ENCODE peak calls at places on chromosomes 12 and 14, in five cellular contexts. X is K562, F is HepG2, S is A549, P is H1. H is an unnamed sample.

GRCh38 chr12:26466709-26467108 is 271.3 kb downstream of the SSPN start:
- DNase-seq in X (no peak), F (no peak), S (no peak), P (no peak), H (no peak)

GRCh38 chr12:127680516-127680915 is 586.5 kb upstream of the TMEM132C start:
- DNase-seq in X (no peak), F (no peak), S (no peak), P (no peak), H (no peak)

GRCh38 chr12:70366581-70367267 is 634 bp downstream of the KCNMB4 start:
- DNase-seq in X (peak), F (peak), S (peak), P (no peak), H (no peak)

GRCh38 chr12:64036414-64036813 is 185.7 kb downstream of the KICS2 start:
- DNase-seq in X (no peak), F (no peak), S (no peak), P (no peak), H (no peak)

GRCh38 chr12:100141666-100141997 is 1.0 kb downstream of the BLTP3B start:
- DNase-seq in X (peak), F (no peak), S (peak), P (no peak), H (no peak)

GRCh38 chr14:91473046-91473445 is 37.1 kb downstream of the PPP4R3A start:
- DNase-seq in X (no peak), F (no peak), S (no peak), P (no peak), H (no peak)

GRCh38 chr12:49776413-49776812 is 35.1 kb downstream of the TMBIM6 start:
- DNase-seq in X (peak), F (peak), S (peak), P (peak), H (no peak)

GRCh38 chr12:123063535-123063934 is 83.1 kb downstream of the ARL6IP4 start:
- DNase-seq in X (peak), F (peak), S (peak), P (peak), H (no peak)

GRCh38 chr14:96098309-96098998 is 59.3 kb downstream of the C14orf132 start:
- DNase-seq in X (peak), F (peak), S (peak), P (peak), H (peak)

GRCh38 chr12:122304924-122305323 is 38.6 kb upstream of the VPS33A start:
- DNase-seq in X (no peak), F (no peak), S (no peak), P (no peak), H (no peak)

GRCh38 chr14:100213956-100214767 is 24.8 kb upstream of the YY1 start:
- DNase-seq in X (peak), F (peak), S (peak), P (peak), H (no peak)

GRCh38 chr12:62840311-62840710 is 94.6 kb downstream of the PPM1H start:
- DNase-seq in X (no peak), F (peak), S (peak), P (no peak), H (no peak)

GRCh38 chr12:76909290-76909689 is 30.5 kb upstream of the CSRP2 start:
- DNase-seq in X (no peak), F (no peak), S (no peak), P (no peak), H (no peak)

GRCh38 chr12:124322271-124322998 is 27.5 kb downstream of the RFLNA start:
- DNase-seq in X (no peak), F (no peak), S (peak), P (no peak), H (no peak)

GRCh38 chr14:103165323-103165722 is 42.1 kb downstream of the TNFAIP2 start:
- DNase-seq in X (no peak), F (no peak), S (no peak), P (no peak), H (no peak)

GRCh38 chr14:85533821-85534271 is 3.9 kb downstream of the FLRT2 start:
- DNase-seq in X (no peak), F (no peak), S (no peak), P (no peak), H (no peak)

GRCh38 chr14:54174437-54174836 is 217.8 kb upstream of the BMP4 start:
- DNase-seq in X (no peak), F (no peak), S (no peak), P (no peak), H (no peak)

GRCh38 chr12:16272222-16272621 is 5.3 kb downstream of the SLC15A5 start:
- DNase-seq in X (no peak), F (no peak), S (no peak), P (no peak), H (no peak)

GRCh38 chr14:94966868-94967267 is 190.5 kb downstream of the DICER1 start:
- DNase-seq in X (no peak), F (no peak), S (no peak), P (no peak), H (no peak)

GRCh38 chr14:72615511-72616121 is 278.3 kb downstream of the DPF3 start:
- DNase-seq in X (no peak), F (no peak), S (no peak), P (no peak), H (no peak)

GRCh38 chr12:7497661-7498060 is 5.9 kb downstream of the CD163 start:
- DNase-seq in X (no peak), F (no peak), S (no peak), P (no peak), H (no peak)

GRCh38 chr12:122412851-122413433 is 9.5 kb downstream of the CLIP1 start:
- DNase-seq in X (no peak), F (no peak), S (no peak), P (no peak), H (no peak)

GRCh38 chr12:70661762-70662161 is 24.5 kb upstream of the PTPRB start:
- DNase-seq in X (no peak), F (no peak), S (no peak), P (no peak), H (no peak)

DNA sequence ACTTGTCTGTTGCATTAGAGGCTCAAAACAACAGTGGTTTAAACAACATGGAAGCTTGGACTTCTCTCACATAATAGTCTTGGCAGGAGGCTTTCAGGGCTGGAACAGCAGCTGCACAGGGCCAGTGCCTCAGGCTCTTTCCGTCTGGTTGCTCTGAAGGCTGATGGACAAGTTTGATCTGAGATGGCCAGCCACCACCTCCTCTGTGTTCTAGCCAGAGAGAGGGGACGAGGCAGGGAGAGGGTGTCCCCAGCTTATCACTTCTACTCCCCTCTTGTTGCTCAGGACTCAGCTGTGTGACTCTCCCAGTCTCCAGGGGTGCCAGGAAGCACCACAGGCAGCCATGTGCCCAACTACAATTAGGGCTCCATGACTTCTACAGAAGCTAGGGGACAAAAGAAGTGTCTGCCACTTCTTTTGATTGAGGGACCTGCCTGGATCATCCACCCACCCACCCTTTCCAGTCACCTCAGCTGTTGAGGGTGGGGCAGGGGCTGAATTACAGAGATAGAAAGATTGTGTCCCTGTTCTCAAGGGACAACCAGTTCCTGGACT is 46.6 kb downstream of the SMIM41 start:
- DNase-seq in X (no peak), F (no peak), S (no peak), P (no peak), H (no peak)
- TF ChIP-seq KDM1A in X (no peak), F (no peak), S (no peak), P (no peak), H (no peak)

DNA sequence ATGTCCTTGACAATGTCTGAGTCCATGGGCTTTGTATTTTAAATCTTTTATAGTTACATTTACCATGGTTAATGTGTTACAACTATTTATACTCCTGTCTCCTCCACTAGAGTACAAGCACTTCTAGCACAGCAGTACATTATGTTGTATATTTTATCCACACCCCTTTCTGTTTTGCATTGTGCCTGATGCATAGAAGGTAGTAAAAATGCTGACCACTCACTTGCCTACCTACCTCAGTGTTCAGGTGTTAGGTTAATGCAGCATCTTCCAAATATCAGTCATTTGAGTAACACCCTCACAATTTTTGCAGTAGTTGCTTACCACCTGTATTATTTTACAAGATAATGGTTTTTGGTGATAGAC is 31.1 kb upstream of the SLC38A2 start:
- DNase-seq in X (no peak), F (no peak), S (no peak), P (no peak), H (no peak)
- TF ChIP-seq KDM1A in X (no peak), F (no peak), S (no peak), P (no peak), H (no peak)

DNA sequence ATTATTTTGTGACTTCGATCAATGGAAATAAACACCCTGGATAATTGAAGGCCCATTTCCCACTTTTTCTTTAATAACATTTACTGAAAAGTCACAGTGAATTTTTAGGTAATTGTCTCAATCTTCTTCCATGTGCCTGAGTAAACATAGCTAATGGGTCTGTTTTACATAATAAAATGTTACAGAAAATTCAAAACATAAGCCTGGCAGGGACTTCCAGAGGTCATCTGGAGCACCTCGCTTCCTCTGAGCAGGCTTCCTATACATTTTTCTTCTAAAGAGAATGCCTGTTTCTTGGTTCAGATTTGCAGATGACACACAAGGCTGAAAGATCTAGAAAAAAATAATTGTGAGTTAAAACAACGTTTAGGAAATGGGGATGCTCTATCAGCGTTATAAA is 183.8 kb upstream of the PDE3A start:
- DNase-seq in X (no peak), F (no peak), S (no peak), P (no peak), H (no peak)
- TF ChIP-seq KDM1A in X (no peak), F (no peak), S (no peak), P (no peak), H (no peak)

DNA sequence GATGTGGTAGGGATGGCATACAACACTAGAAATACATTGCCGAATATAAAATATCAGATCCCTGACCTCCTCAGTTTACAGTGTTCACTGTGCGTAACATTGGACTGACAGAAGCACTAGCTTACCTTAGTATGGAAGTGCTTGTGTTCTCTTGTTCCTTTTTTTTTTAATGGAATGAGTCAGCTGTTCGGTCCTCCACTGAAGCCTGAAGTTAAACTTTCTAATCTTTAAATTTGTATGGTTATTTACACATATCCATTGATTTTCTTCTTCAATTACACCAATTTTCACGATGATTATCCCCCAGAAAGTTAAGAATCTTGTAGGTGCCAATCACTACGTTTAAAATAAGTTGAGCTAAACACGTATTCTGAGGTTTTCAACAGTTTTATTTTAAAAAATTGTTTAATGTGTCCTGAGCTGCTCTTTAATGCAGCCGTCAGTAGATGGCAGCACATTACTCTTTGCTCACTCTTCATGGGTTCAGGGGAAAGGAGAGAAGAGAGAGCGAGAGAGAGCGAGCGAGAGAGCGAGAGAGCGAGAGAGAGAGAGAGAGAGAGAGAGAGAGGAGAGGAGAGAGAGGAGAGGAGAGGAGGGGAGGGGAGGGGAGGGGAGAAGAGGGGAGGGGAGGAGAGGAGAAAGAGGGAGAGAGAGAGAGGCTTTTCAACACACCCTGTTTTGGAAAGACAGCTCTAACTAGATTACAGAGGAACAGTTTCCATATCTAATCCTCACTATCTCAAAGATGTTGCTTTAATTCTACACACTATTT is 134.7 kb upstream of the SCAF11 start:
- DNase-seq in X (peak), F (peak), S (peak), P (no peak), H (no peak)
- TF ChIP-seq KDM1A in X (no peak), F (no peak), S (no peak), P (no peak), H (no peak)

GRCh38 chr14:68789798-68790655 is 2.8 kb downstream of the ZFP36L1 start:
- DNase-seq in X (no peak), F (no peak), S (peak), P (no peak), H (no peak)

GRCh38 chr14:68787235-68787727 is 5.6 kb downstream of the ZFP36L1 start:
- DNase-seq in X (no peak), F (no peak), S (peak), P (no peak), H (no peak)

GRCh38 chr14:68790656-68791077 is 2.2 kb downstream of the ZFP36L1 start:
- DNase-seq in X (no peak), F (no peak), S (no peak), P (no peak), H (no peak)

GRCh38 chr14:68788275-68789001 is 4.4 kb downstream of the ZFP36L1 start:
- DNase-seq in X (no peak), F (no peak), S (no peak), P (no peak), H (no peak)

DNA sequence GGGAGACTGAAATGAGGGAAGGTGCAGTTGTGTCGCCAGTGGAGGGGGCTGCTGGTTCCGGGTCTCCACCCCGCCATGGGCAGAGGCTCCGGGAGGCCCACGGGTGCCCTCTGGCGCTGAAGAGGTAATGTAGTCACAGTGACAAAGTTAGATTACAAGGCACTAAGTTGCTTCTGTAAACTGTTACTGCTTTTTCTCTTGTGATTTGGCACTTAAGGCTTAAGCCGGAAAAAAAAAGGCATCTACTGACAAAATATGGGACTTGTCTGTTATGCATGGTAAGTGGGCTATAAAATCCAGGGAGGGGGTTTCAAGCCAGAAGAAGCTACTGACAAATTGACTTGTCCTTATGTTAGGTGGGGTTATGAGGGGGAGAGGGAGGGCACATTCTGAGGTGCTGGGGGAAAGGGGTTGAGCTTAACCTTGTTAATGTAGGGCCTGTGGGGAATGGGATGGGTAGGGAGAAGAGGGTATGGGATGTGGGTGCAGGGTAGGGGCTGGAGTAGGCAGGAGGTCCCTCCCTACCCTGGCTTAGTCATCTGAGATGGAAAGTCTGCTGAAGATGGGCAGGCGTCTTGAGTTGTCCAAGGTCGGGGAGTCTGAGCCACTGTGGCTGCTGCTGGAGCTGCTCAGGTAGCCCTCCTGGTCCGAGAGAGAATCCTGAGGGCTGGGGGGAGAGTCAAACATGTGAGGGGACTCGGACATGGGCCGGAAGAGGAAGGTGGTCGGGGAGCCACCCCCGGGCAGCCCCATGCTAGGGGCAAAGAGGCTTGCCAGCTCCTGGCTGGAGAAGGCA is 3.7 kb downstream of the ZFP36L1 start:
- DNase-seq in X (peak), F (peak), S (peak), P (no peak), H (no peak)
- TF ChIP-seq KDM1A in X (peak), F (no peak), S (no peak), P (no peak), H (no peak)

H was measured in GM12878.